ENCODE peak calls at places on chromosomes 3 and 15, in six cellular contexts. A, V, T, Y, X and M are unnamed samples.

GRCh38 chr15:60548101-60548500 is 69.2 kb upstream of the ICE2 start:
- DNase-seq in A (no peak), V (no peak), T (peak), Y (no peak), X (no peak), M (no peak)

GRCh38 chr3:133753779-133754164 is 7.6 kb downstream of the TF start:
- DNase-seq in A (no peak), V (no peak), T (no peak), Y (no peak), X (peak), M (no peak)

GRCh38 chr3:138845071-138845685 is 10.4 kb upstream of the PIK3CB start:
- DNase-seq in A (no peak), V (no peak), T (no peak), Y (no peak), X (no peak), M (no peak)

GRCh38 chr3:67083277-67083676 is 85.2 kb downstream of the KBTBD8 start:
- DNase-seq in A (peak), V (no peak), T (peak), Y (no peak), X (no peak), M (no peak)

GRCh38 chr3:56260262-56260661 is 208.0 kb downstream of the ERC2 start:
- DNase-seq in A (no peak), V (no peak), T (no peak), Y (no peak), X (no peak), M (no peak)

GRCh38 chr15:41512078-41512394 is 1.6 kb downstream of the LTK start:
- DNase-seq in A (no peak), V (no peak), T (no peak), Y (no peak), X (no peak), M (no peak)

GRCh38 chr15:35427496-35427895 is 118.5 kb downstream of the DPH6 start:
- DNase-seq in A (no peak), V (no peak), T (no peak), Y (no peak), X (no peak), M (no peak)

GRCh38 chr3:15512173-15512572 is 9.3 kb downstream of the COLQ start:
- DNase-seq in A (peak), V (no peak), T (no peak), Y (no peak), X (no peak), M (no peak)

GRCh38 chr3:113954091-113954685 is 6.4 kb downstream of the ZDHHC23 start:
- DNase-seq in A (no peak), V (no peak), T (no peak), Y (no peak), X (no peak), M (no peak)

GRCh38 chr3:129655326-129655725 is 48.9 kb upstream of the PLXND1 start:
- DNase-seq in A (no peak), V (no peak), T (no peak), Y (no peak), X (no peak), M (no peak)

GRCh38 chr3:30600572-30600971 is 5.8 kb upstream of the TGFBR2 start:
- DNase-seq in A (no peak), V (no peak), T (no peak), Y (no peak), X (no peak), M (no peak)

GRCh38 chr15:65374831-65375401 is 2.9 kb downstream of the IGDCC3 start:
- DNase-seq in A (peak), V (no peak), T (no peak), Y (no peak), X (no peak), M (no peak)

GRCh38 chr3:124177070-124177469 is 185.1 kb upstream of the ROPN1 start:
- DNase-seq in A (no peak), V (no peak), T (no peak), Y (no peak), X (no peak), M (no peak)

GRCh38 chr15:71115567-71116351 is 488 bp downstream of the THSD4 start:
- DNase-seq in A (peak), V (peak), T (no peak), Y (no peak), X (no peak), M (peak)

GRCh38 chr3:38730281-38730680 is 80.8 kb upstream of the SCN5A start:
- DNase-seq in A (peak), V (no peak), T (no peak), Y (no peak), X (no peak), M (no peak)

GRCh38 chr3:16300282-16300681 is 35.3 kb downstream of the OXNAD1 start:
- DNase-seq in A (no peak), V (no peak), T (peak), Y (no peak), X (no peak), M (no peak)

GRCh38 chr3:108834551-108834950 is 12.0 kb downstream of the TRAT1 start:
- DNase-seq in A (no peak), V (no peak), T (no peak), Y (no peak), X (no peak), M (no peak)

GRCh38 chr3:178454714-178455113 is 81.5 kb upstream of the KCNMB2 start:
- DNase-seq in A (peak), V (no peak), T (no peak), Y (no peak), X (no peak), M (no peak)

GRCh38 chr15:55515991-55516776 is 8.2 kb upstream of the DNAAF4 start:
- DNase-seq in A (no peak), V (no peak), T (no peak), Y (no peak), X (no peak), M (no peak)

GRCh38 chr3:33141006-33141405 is 27.2 kb downstream of the CRTAP start:
- DNase-seq in A (no peak), V (no peak), T (no peak), Y (no peak), X (no peak), M (no peak)

GRCh38 chr3:53254190-53254809 is 1.5 kb downstream of the TKT start:
- DNase-seq in A (no peak), V (no peak), T (no peak), Y (no peak), X (no peak), M (no peak)

GRCh38 chr3:189502676-189503257 is 128.4 kb upstream of the TP63 start:
- DNase-seq in A (no peak), V (no peak), T (no peak), Y (no peak), X (no peak), M (no peak)

GRCh38 chr3:178083906-178084823 is 452.1 kb upstream of the KCNMB2 start:
- DNase-seq in A (no peak), V (peak), T (no peak), Y (peak), X (peak), M (no peak)

GRCh38 chr3:62678841-62679240 is 196.4 kb downstream of the CADPS start:
- DNase-seq in A (no peak), V (no peak), T (no peak), Y (no peak), X (no peak), M (no peak)

GRCh38 chr15:77839970-77840609 is 207.4 kb upstream of the LINGO1 start:
- DNase-seq in A (no peak), V (no peak), T (no peak), Y (no peak), X (no peak), M (no peak)

DNA sequence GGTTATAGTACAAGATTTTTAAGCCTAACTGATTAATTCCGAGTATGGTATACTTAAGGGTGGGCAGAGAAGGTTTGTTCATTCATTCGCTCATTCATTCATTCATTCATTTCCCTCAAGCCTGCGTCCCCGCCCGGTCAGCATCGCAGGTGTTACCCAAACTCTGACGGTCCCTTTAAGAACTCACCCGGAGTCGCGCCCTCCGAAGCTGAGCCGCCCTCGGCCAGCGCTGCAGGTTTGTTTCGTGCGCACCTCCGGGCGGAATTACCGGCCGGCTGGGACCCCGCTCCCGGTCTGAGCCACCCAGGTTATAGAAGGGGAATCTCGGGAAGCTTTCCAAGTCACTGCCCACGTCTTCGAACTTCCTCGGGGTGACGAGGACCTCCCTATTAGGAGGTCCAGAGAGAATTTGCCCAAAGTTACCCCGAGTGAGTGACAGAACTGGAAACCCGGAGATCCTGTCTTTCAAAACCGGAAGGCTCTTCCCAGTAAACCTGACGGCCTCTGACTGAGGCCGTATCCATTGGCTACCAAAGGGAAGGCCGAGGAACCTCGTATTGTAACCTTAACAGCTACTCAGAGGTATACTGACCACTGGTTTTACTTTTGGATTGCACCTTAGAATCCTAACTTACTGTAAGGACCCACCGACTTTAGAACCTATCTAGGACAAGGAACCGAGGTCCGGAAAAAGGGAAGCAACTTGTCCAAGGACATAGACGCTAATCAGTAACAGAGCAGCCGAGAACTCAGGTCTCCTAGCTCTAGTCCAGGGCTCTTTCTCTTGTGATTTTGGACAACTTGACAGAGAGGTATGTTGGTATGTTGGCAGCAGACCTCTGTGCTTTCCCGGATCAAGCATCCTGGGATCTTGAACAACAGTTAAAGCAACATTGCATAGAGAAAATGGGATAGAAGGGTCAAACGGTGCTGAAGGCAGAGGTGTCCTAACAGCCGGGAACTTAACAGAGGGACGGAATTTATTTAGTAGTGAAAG is 744 bp upstream of the DLG1 start:
- DNase-seq in A (no peak), V (peak), T (no peak), Y (peak), X (peak), M (peak)
- TF ChIP-seq BHLHE40 in A (no peak), V (no peak), T (no peak), Y (no peak), X (no peak), M (no peak)

DNA sequence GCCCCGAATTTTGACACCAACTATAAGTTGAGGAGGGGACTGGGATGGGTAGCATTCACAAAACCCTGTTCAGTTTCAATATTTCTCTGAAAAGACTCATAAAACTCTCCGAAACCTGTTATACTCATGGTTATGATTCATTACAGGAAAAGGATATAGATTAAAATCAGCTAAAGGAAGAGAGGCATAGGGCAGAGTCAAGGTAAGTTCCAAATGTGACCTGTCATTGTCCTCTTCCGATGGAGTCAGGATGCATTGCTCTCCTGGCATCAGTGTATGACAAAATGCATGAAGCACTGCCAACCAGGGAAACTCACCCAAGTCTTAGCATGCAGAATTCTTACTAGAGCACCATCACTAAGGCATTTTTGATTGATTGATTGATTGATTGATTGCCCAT is 525.0 kb upstream of the NAALADL2 start:
- DNase-seq in A (no peak), V (no peak), T (no peak), Y (no peak), X (no peak), M (no peak)
- TF ChIP-seq BHLHE40 in A (no peak), V (no peak), T (no peak), Y (no peak), X (no peak), M (no peak)

GRCh38 chr15:91469627-91470567 is 369.8 kb downstream of the SV2B start:
- DNase-seq in A (no peak), V (no peak), T (no peak), Y (no peak), X (peak), M (no peak)
- TF ChIP-seq BHLHE40 in A (no peak), V (no peak), T (no peak), Y (no peak), X (no peak), M (no peak)

DNA sequence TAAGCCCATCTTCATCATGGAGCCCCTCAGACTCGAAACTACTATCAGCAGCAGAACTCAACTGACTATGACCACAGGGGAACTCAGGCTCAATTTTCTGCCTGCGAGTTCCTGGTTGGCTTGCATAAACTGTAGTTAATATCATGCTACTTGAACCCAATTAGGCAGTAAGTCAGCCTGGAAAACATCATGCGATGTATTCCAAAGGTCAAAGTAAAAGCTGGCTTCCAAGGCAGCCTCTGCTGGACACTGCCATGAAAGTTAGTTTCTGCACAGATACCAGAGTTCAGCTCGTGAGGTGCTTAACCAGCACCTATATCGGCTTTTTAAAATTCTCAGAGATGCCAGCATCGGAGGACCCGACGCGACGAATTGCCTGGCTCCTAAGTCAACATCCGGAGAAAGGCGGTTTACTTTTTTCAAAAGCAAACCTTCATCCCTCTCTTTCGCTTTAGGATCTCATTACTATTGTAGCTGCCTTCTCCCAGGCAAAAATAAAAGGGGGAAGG is 3.8 kb downstream of the ANP32A start:
- DNase-seq in A (no peak), V (no peak), T (no peak), Y (peak), X (no peak), M (no peak)
- TF ChIP-seq BHLHE40 in A (no peak), V (no peak), T (no peak), Y (no peak), X (no peak), M (no peak)

GRCh38 chr3:49641921-49642707 is 32.0 kb upstream of the APEH start:
- DNase-seq in A (no peak), V (no peak), T (no peak), Y (no peak), X (no peak), M (no peak)

GRCh38 chr3:49636883-49637609 is 37.1 kb upstream of the APEH start:
- DNase-seq in A (no peak), V (no peak), T (no peak), Y (no peak), X (no peak), M (no peak)

GRCh38 chr3:49641292-49641691 is 32.9 kb upstream of the APEH start:
- DNase-seq in A (no peak), V (no peak), T (no peak), Y (no peak), X (no peak), M (no peak)

GRCh38 chr3:49639551-49639950 is 34.6 kb upstream of the APEH start:
- DNase-seq in A (no peak), V (no peak), T (no peak), Y (no peak), X (no peak), M (no peak)

DNA sequence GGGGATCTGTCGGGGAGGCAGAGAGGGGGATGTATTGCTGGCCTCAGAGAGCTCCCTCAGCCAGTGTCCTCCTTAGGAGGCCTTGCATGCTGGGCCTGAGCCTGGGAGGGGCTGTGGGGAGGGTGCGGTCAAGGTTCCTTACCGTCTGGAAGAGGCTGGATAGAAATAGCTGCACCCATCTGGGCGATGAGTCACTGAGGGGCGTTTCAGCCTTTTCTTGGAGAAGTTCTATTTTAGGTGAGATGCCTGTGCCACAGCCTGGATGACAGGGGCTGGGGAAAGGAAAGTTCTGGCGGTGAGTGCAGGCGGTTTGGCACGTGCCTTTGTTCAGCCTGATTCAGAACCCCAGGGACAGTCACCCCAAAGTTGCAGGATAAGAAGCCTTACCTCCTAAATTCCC is 35.7 kb upstream of the APEH start:
- DNase-seq in A (peak), V (peak), T (no peak), Y (no peak), X (peak), M (no peak)
- TF ChIP-seq BHLHE40 in A (peak), V (no peak), T (peak), Y (no peak), X (peak), M (no peak)

GRCh38 chr3:159458010-159458409 is 530.6 kb upstream of the IL12A start:
- DNase-seq in A (peak), V (no peak), T (no peak), Y (no peak), X (no peak), M (no peak)
- TF ChIP-seq BHLHE40 in A (peak), V (no peak), T (no peak), Y (no peak), X (no peak), M (no peak)

GRCh38 chr3:149765762-149766334 is 13.6 kb upstream of the COMMD2 start:
- DNase-seq in A (peak), V (no peak), T (no peak), Y (peak), X (no peak), M (no peak)

GRCh38 chr3:149770246-149770645 is 18.0 kb upstream of the COMMD2 start:
- DNase-seq in A (no peak), V (no peak), T (no peak), Y (no peak), X (no peak), M (no peak)

GRCh38 chr3:149771652-149772271 is 19.5 kb upstream of the COMMD2 start:
- DNase-seq in A (peak), V (peak), T (no peak), Y (peak), X (peak), M (peak)

GRCh38 chr3:149767720-149768119 is 15.4 kb upstream of the COMMD2 start:
- DNase-seq in A (no peak), V (no peak), T (no peak), Y (peak), X (no peak), M (no peak)

DNA sequence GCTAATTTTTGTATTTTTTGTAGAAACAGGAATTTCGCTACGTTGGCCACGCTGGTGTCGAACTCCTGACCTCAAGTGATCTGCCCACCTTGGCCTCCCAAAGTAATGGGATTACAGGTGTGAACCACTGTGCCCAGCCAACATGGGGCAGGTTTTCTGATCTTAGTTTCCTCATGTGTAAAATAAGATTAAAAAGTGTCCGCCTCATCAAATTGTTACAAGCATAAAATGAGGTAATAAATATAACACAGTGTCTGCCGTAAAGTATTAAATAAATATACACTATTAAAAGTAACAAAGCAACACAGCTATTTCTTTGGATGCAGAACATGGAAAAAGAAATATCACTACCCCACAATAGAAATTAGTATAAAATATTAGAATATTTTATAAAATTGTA is 16.4 kb upstream of the COMMD2 start:
- DNase-seq in A (no peak), V (no peak), T (no peak), Y (no peak), X (no peak), M (no peak)
- TF ChIP-seq BHLHE40 in A (no peak), V (no peak), T (no peak), Y (no peak), X (no peak), M (no peak)

DNA sequence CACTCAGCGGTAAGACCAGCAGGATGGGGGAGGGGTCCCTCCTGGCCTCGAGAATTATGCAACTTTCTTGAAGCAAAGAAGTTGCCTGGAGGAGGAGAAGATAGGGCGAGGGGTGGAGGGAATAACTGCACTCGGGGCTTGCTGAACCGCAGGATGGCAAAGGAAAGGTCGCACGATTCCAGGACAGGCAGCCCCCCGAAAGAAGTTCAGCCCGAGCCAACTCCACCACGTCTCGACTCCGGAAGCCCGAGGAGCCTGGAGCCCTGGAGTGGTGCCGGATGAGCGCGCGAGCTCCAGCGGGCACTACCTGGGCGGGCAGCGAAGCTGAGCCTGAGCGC is 398 bp downstream of the WWTR1 start:
- DNase-seq in A (peak), V (peak), T (no peak), Y (no peak), X (no peak), M (no peak)
- TF ChIP-seq BHLHE40 in A (no peak), V (no peak), T (peak), Y (no peak), X (no peak), M (no peak)

GRCh38 chr3:182215881-182216280 is 504.2 kb downstream of the SOX2 start:
- DNase-seq in A (no peak), V (no peak), T (no peak), Y (no peak), X (no peak), M (no peak)

GRCh38 chr3:182214406-182214805 is 502.7 kb downstream of the SOX2 start:
- DNase-seq in A (no peak), V (no peak), T (no peak), Y (no peak), X (no peak), M (no peak)

GRCh38 chr3:182216311-182216970 is 504.7 kb downstream of the SOX2 start:
- DNase-seq in A (no peak), V (no peak), T (no peak), Y (no peak), X (no peak), M (no peak)

GRCh38 chr3:182212479-182213076 is 500.9 kb downstream of the SOX2 start:
- DNase-seq in A (peak), V (peak), T (no peak), Y (peak), X (no peak), M (no peak)
- TF ChIP-seq BHLHE40 in A (no peak), V (no peak), T (no peak), Y (no peak), X (no peak), M (no peak)